ENCODE peak calls at places on chromosomes 11 and 22, in four cellular contexts. O is fibroblast of mammary gland, Z is osteoblast, B is neural crest cell. U is an unnamed sample.

GRCh38 chr11:133907841-133908241 is 48.9 kb downstream of the IGSF9B start:
- DNase-seq in O (no peak), Z (no peak), B (no peak), U (no peak)

GRCh38 chr11:44271286-44271685 is 38.7 kb downstream of the ALX4 start:
- DNase-seq in O (no peak), Z (no peak), B (no peak), U (no peak)

GRCh38 chr11:1888811-1889526 is 2.7 kb downstream of the PRR33 start:
- DNase-seq in O (no peak), Z (peak), B (no peak), U (no peak)

GRCh38 chr22:22030493-22031182 is 48.1 kb upstream of the TOP3B start:
- DNase-seq in O (no peak), Z (no peak), B (no peak), U (peak)

GRCh38 chr22:49657275-49657973 is 170.2 kb downstream of the BRD1 start:
- DNase-seq in O (no peak), Z (peak), B (no peak), U (no peak)

GRCh38 chr11:44416776-44417175 is 106.8 kb upstream of the ALX4 start:
- DNase-seq in O (peak), Z (no peak), B (no peak), U (no peak)

GRCh38 chr11:116257092-116257491 is 515.7 kb downstream of the BUD13 start:
- DNase-seq in O (no peak), Z (no peak), B (no peak), U (no peak)

GRCh38 chr11:125954945-125955640 is 9.2 kb downstream of the VSIG10L2 start:
- DNase-seq in O (no peak), Z (peak), B (no peak), U (no peak)

GRCh38 chr11:1930448-1930802 is 10.9 kb downstream of the TNNT3 start:
- DNase-seq in O (peak), Z (peak), B (no peak), U (no peak)

GRCh38 chr11:108498046-108498815 is at the start of gene POGLUT3:
- DNase-seq in O (peak), Z (peak), B (peak), U (peak)

GRCh38 chr11:57502376-57502775 is 13.1 kb downstream of the SLC43A1 start:
- DNase-seq in O (no peak), Z (no peak), B (no peak), U (no peak)

GRCh38 chr22:33850724-33851123 is 69.6 kb downstream of the LARGE1 start:
- DNase-seq in O (no peak), Z (no peak), B (no peak), U (no peak)

GRCh38 chr22:27650572-27650971 is 151.0 kb downstream of the MN1 start:
- DNase-seq in O (no peak), Z (peak), B (no peak), U (no peak)

GRCh38 chr22:27644566-27644965 is 157.0 kb downstream of the MN1 start:
- DNase-seq in O (no peak), Z (peak), B (no peak), U (no peak)

GRCh38 chr22:27648074-27648473 is 153.5 kb downstream of the MN1 start:
- DNase-seq in O (no peak), Z (no peak), B (no peak), U (no peak)

GRCh38 chr22:27648853-27649252 is 152.7 kb downstream of the MN1 start:
- DNase-seq in O (no peak), Z (peak), B (no peak), U (no peak)

DNA sequence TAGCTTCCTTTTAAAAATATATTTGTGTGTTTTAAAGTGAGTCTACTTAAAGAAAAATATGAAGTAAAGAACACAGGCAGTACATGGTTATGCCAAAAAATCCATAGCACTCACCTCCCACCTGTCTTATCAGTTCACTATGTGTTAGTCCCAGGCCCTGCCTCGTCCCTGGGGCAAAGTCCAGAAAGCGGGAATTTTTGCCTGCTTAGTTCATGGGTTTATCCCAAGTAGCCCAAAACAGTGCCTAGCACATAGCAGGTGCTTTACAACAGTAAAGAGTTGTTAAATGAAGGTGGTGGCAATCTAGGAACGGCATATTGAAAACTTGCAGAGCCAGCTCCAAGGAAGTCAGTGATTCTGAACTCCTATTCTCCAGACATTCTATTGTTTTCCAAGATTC is 154.0 kb downstream of the MN1 start:
- DNase-seq in O (no peak), Z (peak), B (no peak), U (no peak)
- TF ChIP-seq CTCF in O (no peak), Z (no peak), B (no peak), U (no peak)

GRCh38 chr11:12961615-12962014 is 47.5 kb upstream of the RASSF10 start:
- DNase-seq in O (peak), Z (no peak), B (no peak), U (no peak)

GRCh38 chr11:12962306-12962705 is 46.8 kb upstream of the RASSF10 start:
- DNase-seq in O (no peak), Z (no peak), B (no peak), U (no peak)

GRCh38 chr11:12963051-12963450 is 46.1 kb upstream of the RASSF10 start:
- DNase-seq in O (no peak), Z (no peak), B (no peak), U (no peak)

GRCh38 chr11:12964650-12965049 is 44.5 kb upstream of the RASSF10 start:
- DNase-seq in O (no peak), Z (peak), B (no peak), U (no peak)

GRCh38 chr11:12963789-12964536 is 45.2 kb upstream of the RASSF10 start:
- DNase-seq in O (peak), Z (peak), B (peak), U (peak)
- TF ChIP-seq CTCF in O (peak), Z (peak), B (peak), U (peak)

DNA sequence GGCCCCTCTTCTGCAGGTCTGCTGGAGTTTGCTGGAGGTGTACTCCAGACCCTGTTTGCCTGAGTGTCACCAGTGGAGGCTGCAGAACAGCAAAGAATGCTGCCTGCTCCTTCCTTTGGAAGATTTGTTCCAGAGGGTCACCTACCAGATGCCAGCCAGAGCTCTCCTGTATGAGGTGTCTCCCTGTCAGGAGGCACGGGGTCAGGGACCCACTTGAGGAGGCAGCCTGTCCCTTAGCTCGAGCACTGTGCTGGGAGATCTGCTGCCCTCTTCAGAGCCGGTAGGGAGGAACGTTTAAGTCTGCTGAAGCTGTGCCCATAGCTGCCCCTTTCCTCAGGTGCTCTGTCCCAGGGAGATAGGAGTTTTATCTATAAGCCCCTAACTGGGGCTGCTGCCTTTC is 207.9 kb downstream of the FAT3 start:
- DNase-seq in O (no peak), Z (no peak), B (no peak), U (no peak)
- TF ChIP-seq CTCF in O (no peak), Z (no peak), B (no peak), U (no peak)

GRCh38 chr22:40618400-40618799 is 18.1 kb downstream of the MRTFA start:
- DNase-seq in O (no peak), Z (no peak), B (no peak), U (no peak)
- TF ChIP-seq CTCF in O (no peak), Z (no peak), B (no peak), U (no peak)

DNA sequence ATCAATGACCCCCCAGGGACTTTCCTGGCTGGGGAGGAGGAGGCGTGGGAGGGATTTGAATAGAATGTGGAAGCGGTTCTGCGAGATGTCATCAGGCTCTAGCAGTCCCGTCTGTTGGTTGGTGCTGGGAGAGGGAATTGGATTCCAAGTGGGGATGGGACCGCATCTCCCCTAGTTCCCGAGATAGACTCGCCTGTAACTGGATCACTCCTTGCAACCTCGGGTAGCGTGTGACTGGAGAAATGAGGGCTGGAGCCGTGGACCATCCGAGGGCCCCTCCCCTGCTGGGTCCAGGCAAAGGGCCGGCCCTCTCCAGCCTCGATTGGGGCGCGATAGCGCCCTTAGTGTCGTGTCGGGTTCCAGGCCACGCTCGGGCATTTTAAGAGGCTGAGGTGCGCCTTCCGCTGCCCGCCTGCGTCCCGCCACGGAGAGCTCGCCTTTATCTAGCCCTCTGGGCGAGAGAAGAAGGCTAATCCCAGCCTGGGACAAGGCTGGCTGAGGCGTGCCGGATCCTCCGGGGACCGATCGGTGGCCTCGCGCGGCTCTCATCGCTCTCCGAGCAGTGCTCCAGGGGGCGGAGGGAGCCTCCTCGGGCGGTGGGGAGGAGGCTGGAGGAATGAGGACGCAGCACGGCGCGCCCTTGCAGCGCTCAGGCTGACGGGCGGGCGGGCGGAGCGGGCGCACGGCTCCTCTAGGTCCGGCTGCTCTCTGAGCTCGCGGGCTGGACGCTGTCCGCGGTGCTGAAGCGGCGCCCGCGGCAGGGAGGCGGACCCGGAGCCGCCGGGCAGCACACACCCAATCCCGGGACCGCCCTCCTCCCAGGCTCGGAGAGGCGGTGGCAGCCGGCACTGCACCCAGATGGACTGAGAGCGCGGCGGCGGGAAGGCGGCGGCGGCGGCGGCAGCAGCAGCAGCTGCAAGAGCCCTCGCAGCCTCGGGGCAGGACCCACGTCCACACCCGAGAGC is 107.8 kb downstream of the OSBP2 start:
- DNase-seq in O (peak), Z (peak), B (peak), U (peak)
- TF ChIP-seq CTCF in O (no peak), Z (no peak), B (peak), U (peak)

DNA sequence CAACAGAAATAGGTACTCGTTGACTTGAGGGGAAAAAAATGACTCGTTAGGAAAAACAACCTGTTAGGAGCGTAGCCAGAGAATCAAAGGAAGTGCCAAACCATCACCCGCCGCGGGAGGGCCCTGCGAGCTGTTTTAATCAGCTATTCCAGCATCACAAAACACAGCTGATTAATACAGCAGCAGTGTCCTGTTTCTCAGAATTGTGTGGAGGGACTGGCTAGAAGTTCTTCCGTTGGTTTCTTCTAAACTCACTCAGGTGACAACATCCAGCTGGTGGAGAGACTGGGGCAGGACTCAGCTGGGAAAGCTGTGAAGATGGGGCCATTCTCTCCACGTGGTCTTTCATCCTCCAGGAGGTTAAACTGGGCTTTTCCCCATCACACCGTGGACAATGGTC is 28.0 kb downstream of the HSPA8 start:
- DNase-seq in O (peak), Z (no peak), B (no peak), U (no peak)
- TF ChIP-seq CTCF in O (peak), Z (peak), B (no peak), U (no peak)

GRCh38 chr11:86453290-86454030 is 78.8 kb downstream of the CCDC81 start:
- DNase-seq in O (no peak), Z (no peak), B (no peak), U (no peak)
- TF ChIP-seq CTCF in O (peak), Z (peak), B (no peak), U (peak)

DNA sequence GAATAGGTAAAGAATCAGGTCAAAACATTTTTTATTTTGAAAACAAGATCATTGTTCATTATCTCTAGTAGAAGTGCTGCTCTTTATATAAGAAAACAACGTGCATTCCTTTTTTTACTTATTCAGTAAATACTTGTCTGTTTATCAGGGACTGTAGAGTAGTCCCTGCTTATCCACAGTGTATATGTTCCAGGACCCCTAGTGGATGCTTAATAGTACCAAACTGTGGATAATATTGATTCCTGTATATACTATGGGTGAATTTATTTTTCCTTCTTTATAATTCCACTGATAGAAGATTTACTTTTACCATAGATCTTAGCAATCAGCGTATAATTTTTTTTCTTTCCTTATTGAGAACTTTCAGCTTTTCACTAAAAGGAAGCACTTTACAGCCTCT is 32.6 kb downstream of the CEP295 start:
- DNase-seq in O (peak), Z (no peak), B (no peak), U (no peak)
- TF ChIP-seq CTCF in O (peak), Z (no peak), B (peak), U (no peak)

U was measured in nephron progenitor cell.